ENCODE peak calls at places on chromosomes 7 and 10, in eight cellular contexts. T, P, I, B, J, X, C and N are unnamed samples.

GRCh38 chr10:14574291-14574690 is 200.4 kb downstream of the FAM107B start:
- DNase-seq in T (no peak), P (no peak), I (no peak), B (no peak), J (no peak), X (no peak), C (no peak), N (no peak)

GRCh38 chr10:3897156-3897555 is 112.1 kb upstream of the KLF6 start:
- DNase-seq in T (no peak), P (no peak), I (no peak), B (no peak), J (peak; percentile 57), X (peak; percentile 70), C (no peak), N (peak; percentile 96)

GRCh38 chr10:130079614-130080460 is 30.8 kb downstream of the C10orf143 start:
- DNase-seq in T (no peak), P (no peak), I (no peak), B (no peak), J (no peak), X (no peak), C (no peak), N (no peak)

GRCh38 chr7:1080251-1080917 is 7.5 kb upstream of the GPER1 start:
- DNase-seq in T (no peak), P (no peak), I (no peak), B (no peak), J (no peak), X (no peak), C (no peak), N (no peak)

GRCh38 chr10:99941942-99942835 is 67.6 kb downstream of the DNMBP start:
- DNase-seq in T (peak; percentile 79), P (no peak), I (no peak), B (no peak), J (no peak), X (peak; percentile 97), C (no peak), N (no peak)

GRCh38 chr7:70406419-70407189 is 725.3 kb upstream of the GALNT17 start:
- DNase-seq in T (no peak), P (no peak), I (no peak), B (no peak), J (no peak), X (no peak), C (no peak), N (no peak)

GRCh38 chr10:5297466-5297865 is 67.3 kb upstream of the UCN3 start:
- DNase-seq in T (no peak), P (peak; percentile 29), I (no peak), B (no peak), J (no peak), X (no peak), C (no peak), N (no peak)

GRCh38 chr10:42887734-42888503 is 105.3 kb downstream of the BMS1 start:
- DNase-seq in T (no peak), P (no peak), I (no peak), B (no peak), J (no peak), X (no peak), C (no peak), N (no peak)

GRCh38 chr10:69965086-69965485 is 87.6 kb upstream of the MACROH2A2 start:
- DNase-seq in T (no peak), P (no peak), I (no peak), B (no peak), J (no peak), X (no peak), C (no peak), N (no peak)

GRCh38 chr7:101890666-101891065 is 73.2 kb downstream of the CUX1 start:
- DNase-seq in T (no peak), P (no peak), I (no peak), B (no peak), J (no peak), X (no peak), C (no peak), N (no peak)
- H3K27ac ChIP-seq in T (no peak overlapping the region), P (no peak overlapping the region), I (no peak overlapping the region), B (no peak overlapping the region), J (no peak overlapping the region), X (no peak overlapping the region), C (no peak overlapping the region), N (no peak overlapping the region)

GRCh38 chr10:11191673-11192072 is 174.0 kb downstream of the CELF2 start:
- DNase-seq in T (no peak), P (no peak), I (no peak), B (no peak), J (no peak), X (no peak), C (no peak), N (no peak)
- H3K4me1 ChIP-seq in T (peaks cover 40% of the 10 kb centered on the region), P (peaks cover 81% of the 10 kb centered on the region), I (peaks cover 29% of the 10 kb centered on the region), B (peaks cover 92% of the 10 kb centered on the region), J (no peaks in the 10 kb centered on the region), X (no peaks in the 10 kb centered on the region), C (peaks cover 43% of the 10 kb centered on the region), N (no peaks in the 10 kb centered on the region)

GRCh38 chr7:152120210-152120609 is 94.7 kb downstream of the GALNT11 start:
- DNase-seq in T (no peak), P (no peak), I (no peak), B (no peak), J (no peak), X (peak; percentile 4), C (no peak), N (no peak)
- H3K27ac ChIP-seq in T (peak overlapping the region; percentile 38), P (no peak overlapping the region), I (no peak overlapping the region), B (no peak overlapping the region), J (no peak overlapping the region), X (no peak overlapping the region), C (no peak overlapping the region), N (no peak overlapping the region)

GRCh38 chr7:8229927-8230326 is 32.0 kb downstream of the ICA1 start:
- DNase-seq in T (no peak), P (no peak), I (no peak), B (no peak), J (no peak), X (no peak), C (no peak), N (no peak)
- H3K4me1 ChIP-seq in T (peaks cover 24% of the 10 kb centered on the region), P (peaks cover 26% of the 10 kb centered on the region), I (no peaks in the 10 kb centered on the region), B (no peaks in the 10 kb centered on the region), J (no peaks in the 10 kb centered on the region), X (no peaks in the 10 kb centered on the region), C (no peaks in the 10 kb centered on the region), N (no peaks in the 10 kb centered on the region)

GRCh38 chr7:131068604-131069021 is 259.1 kb upstream of the MKLN1 start:
- DNase-seq in T (no peak), P (no peak), I (peak; percentile 13), B (no peak), J (peak; percentile 18), X (peak; percentile 25), C (no peak), N (no peak)

GRCh38 chr7:131074585-131074984 is 253.1 kb upstream of the MKLN1 start:
- DNase-seq in T (no peak), P (no peak), I (no peak), B (no peak), J (no peak), X (no peak), C (no peak), N (no peak)

GRCh38 chr7:131074043-131074442 is 253.6 kb upstream of the MKLN1 start:
- DNase-seq in T (no peak), P (no peak), I (no peak), B (no peak), J (no peak), X (no peak), C (no peak), N (no peak)

GRCh38 chr7:131072505-131073091 is 255.1 kb upstream of the MKLN1 start:
- DNase-seq in T (peak; percentile 56), P (no peak), I (peak; percentile 59), B (no peak), J (peak; percentile 48), X (peak; percentile 59), C (no peak), N (no peak)

DNA sequence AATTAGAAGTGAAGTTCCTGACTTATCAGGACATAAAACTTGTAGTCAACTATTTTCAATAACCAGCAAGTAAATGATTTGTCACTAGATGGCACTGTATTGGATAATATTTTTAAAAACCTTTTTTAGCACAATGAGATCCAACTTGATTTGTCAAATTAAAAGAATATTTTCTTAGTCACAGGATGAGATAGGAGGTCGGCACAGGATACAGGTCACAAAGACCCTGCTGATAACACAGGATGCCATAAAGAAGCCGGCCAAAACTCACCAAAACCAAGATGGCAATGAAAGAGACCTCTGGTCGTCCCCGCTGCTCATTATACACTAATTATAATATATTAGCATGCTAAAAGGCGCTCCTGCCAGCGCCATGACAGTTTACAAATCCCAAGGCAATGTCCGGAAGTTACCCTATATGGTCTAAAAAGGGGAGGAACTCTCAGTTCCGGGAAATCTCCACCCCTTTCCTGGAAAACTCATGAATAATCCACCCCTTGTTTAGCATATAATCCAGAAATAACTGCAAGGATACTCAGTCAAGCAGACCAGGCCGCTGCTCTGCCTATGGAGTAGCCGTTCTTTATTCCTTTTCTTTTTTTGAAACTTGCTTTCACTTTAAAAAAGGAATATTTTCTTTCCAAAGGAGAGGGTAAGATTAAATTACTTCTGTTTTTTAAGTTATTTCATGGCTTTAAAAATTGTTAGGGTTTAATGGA is 255.7 kb upstream of the MKLN1 start:
- DNase-seq in T (no peak), P (peak; percentile 54), I (no peak), B (no peak), J (peak; percentile 72), X (peak; percentile 86), C (peak; percentile 39), N (no peak)
- H3K27ac ChIP-seq in T (no peak overlapping the region), P (peak overlapping the region; percentile 39), I (no peak overlapping the region), B (peak overlapping the region; percentile 48), J (peak overlapping the region; percentile 25), X (peak overlapping the region; percentile 87), C (no peak overlapping the region), N (no peak overlapping the region)

GRCh38 chr10:28833313-28833712 is 156.0 kb downstream of the BAMBI start:
- DNase-seq in T (no peak), P (no peak), I (no peak), B (no peak), J (no peak), X (no peak), C (no peak), N (no peak)
- H3K4me1 ChIP-seq in T (peaks cover 4% of the 10 kb centered on the region), P (peaks cover 7% of the 10 kb centered on the region), I (no peaks in the 10 kb centered on the region), B (no peaks in the 10 kb centered on the region), J (peaks cover 8% of the 10 kb centered on the region), X (no peaks in the 10 kb centered on the region), C (no peaks in the 10 kb centered on the region), N (no peaks in the 10 kb centered on the region)

GRCh38 chr7:43784030-43785001 is 25.8 kb downstream of the BLVRA start:
- DNase-seq in T (no peak), P (no peak), I (no peak), B (no peak), J (no peak), X (no peak), C (no peak), N (no peak)
- H3K27ac ChIP-seq in T (no peak overlapping the region), P (no peak overlapping the region), I (no peak overlapping the region), B (no peak overlapping the region), J (no peak overlapping the region), X (no peak overlapping the region), C (no peak overlapping the region), N (no peak overlapping the region)

GRCh38 chr10:80166581-80167470 is 34.3 kb downstream of the PLAC9 start:
- DNase-seq in T (no peak), P (peak; percentile 44), I (no peak), B (no peak), J (no peak), X (no peak), C (no peak), N (no peak)
- H3K4me1 ChIP-seq in T (peaks cover 12% of the 10 kb centered on the region), P (peaks cover 69% of the 10 kb centered on the region), I (peaks cover 9% of the 10 kb centered on the region), B (no peaks in the 10 kb centered on the region), J (peaks cover 63% of the 10 kb centered on the region), X (peaks cover 33% of the 10 kb centered on the region), C (peaks cover 73% of the 10 kb centered on the region), N (peaks cover 37% of the 10 kb centered on the region)